ENCODE peak calls at places on chromosomes 11 and 22, in ten cellular contexts. S is transverse colon, H is IMR-90, I is PC-9, Y is endothelial cell of umbilical vein, N is fibroblast of lung, X is tibial nerve, W is heart right ventricle, O is mucosa of descending colon, D is right lobe of liver. Z is an unnamed sample.
A peak's percentile ranks its signal among the peaks of the same experiment; 100 is the strongest.

GRCh38 chr11:15288801-15289342 is 174.1 kb downstream of the INSC start:
- DNase-seq in S (no peak), H (no peak), I (no peak), Y (no peak), N (no peak), X (no peak), W (no peak), O (no peak), D (no peak), Z (no peak)

GRCh38 chr11:123672568-123672967 is 18.1 kb upstream of the SCN3B start:
- DNase-seq in S (no peak), H (no peak), I (no peak), Y (no peak), N (no peak), X (no peak), W (no peak), O (no peak), D (no peak), Z (no peak)

GRCh38 chr22:22520020-22520656 is at the start of gene ZNF280A:
- DNase-seq in S (no peak), H (no peak), I (no peak), Y (peak; percentile 7), N (no peak), X (peak; percentile 42), W (no peak), O (no peak), D (no peak), Z (no peak)

GRCh38 chr22:31284241-31284745 is 8.0 kb downstream of the PIK3IP1 start:
- DNase-seq in S (no peak), H (no peak), I (no peak), Y (no peak), N (no peak), X (no peak), W (no peak), O (peak; percentile 23), D (no peak), Z (no peak)

GRCh38 chr11:68200639-68201038 is 12.5 kb downstream of the KMT5B start:
- DNase-seq in S (no peak), H (peak; percentile 81), I (no peak), Y (no peak), N (peak; percentile 74), X (no peak), W (no peak), O (no peak), D (no peak), Z (no peak)

GRCh38 chr11:67452141-67452952 is at the start of gene GPR152:
- DNase-seq in S (no peak), H (no peak), I (no peak), Y (peak; percentile 32), N (no peak), X (no peak), W (no peak), O (no peak), D (no peak), Z (no peak)

GRCh38 chr22:50119169-50119767 is 29.5 kb downstream of the MOV10L1 start:
- DNase-seq in S (no peak), H (no peak), I (no peak), Y (no peak), N (no peak), X (no peak), W (no peak), O (no peak), D (no peak), Z (no peak)

GRCh38 chr11:134781335-134781970 is 369.4 kb upstream of the B3GAT1 start:
- DNase-seq in S (no peak), H (no peak), I (no peak), Y (no peak), N (no peak), X (no peak), W (no peak), O (no peak), D (no peak), Z (no peak)

GRCh38 chr22:23256986-23257888 is 76.9 kb downstream of the BCR start:
- DNase-seq in S (peak; percentile 64), H (no peak), I (no peak), Y (no peak), N (peak; percentile 51), X (peak; percentile 73), W (peak; percentile 74), O (peak; percentile 66), D (peak; percentile 83), Z (no peak)

GRCh38 chr11:9206496-9206895 is 58.7 kb downstream of the DENND5A start:
- DNase-seq in S (no peak), H (peak; percentile 78), I (no peak), Y (no peak), N (peak; percentile 28), X (no peak), W (no peak), O (no peak), D (no peak), Z (no peak)

GRCh38 chr11:106421673-106422292 is 344.3 kb downstream of the AASDHPPT start:
- DNase-seq in S (no peak), H (no peak), I (no peak), Y (no peak), N (no peak), X (no peak), W (no peak), O (no peak), D (no peak), Z (no peak)

GRCh38 chr22:24876700-24877099 is 69.8 kb downstream of the LHFPL7 start:
- DNase-seq in S (no peak), H (no peak), I (no peak), Y (no peak), N (no peak), X (no peak), W (no peak), O (no peak), D (no peak), Z (no peak)

GRCh38 chr11:64743591-64744543 is at the start of gene RASGRP2:
- DNase-seq in S (peak; percentile 84), H (no peak), I (no peak), Y (peak; percentile 30), N (no peak), X (peak; percentile 68), W (peak; percentile 90), O (peak; percentile 86), D (peak; percentile 88), Z (peak; percentile 80)

GRCh38 chr11:94129505-94130335 is 1.1 kb downstream of the PANX1 start:
- DNase-seq in S (peak; percentile 90), H (peak; percentile 39), I (no peak), Y (peak; percentile 28), N (peak; percentile 54), X (peak; percentile 48), W (peak; percentile 43), O (peak; percentile 92), D (no peak), Z (peak; percentile 91)

GRCh38 chr22:17845790-17846189 is 71.5 kb upstream of the BID start:
- DNase-seq in S (no peak), H (no peak), I (no peak), Y (no peak), N (no peak), X (no peak), W (peak; percentile 35), O (no peak), D (no peak), Z (no peak)

GRCh38 chr22:42991010-42991651 is 23.8 kb downstream of the PACSIN2 start:
- DNase-seq in S (peak; percentile 69), H (peak; percentile 91), I (peak; percentile 77), Y (no peak), N (peak; percentile 76), X (no peak), W (no peak), O (peak; percentile 62), D (no peak), Z (peak; percentile 76)

GRCh38 chr11:72236774-72237111 is 7.2 kb downstream of the PHOX2A start:
- DNase-seq in S (no peak), H (no peak), I (no peak), Y (no peak), N (no peak), X (no peak), W (no peak), O (no peak), D (no peak), Z (no peak)

GRCh38 chr11:72633068-72633467 is 41.2 kb downstream of the PDE2A start:
- DNase-seq in S (no peak), H (no peak), I (no peak), Y (no peak), N (no peak), X (no peak), W (no peak), O (no peak), D (no peak), Z (no peak)

GRCh38 chr22:27372969-27373670 is 428.4 kb downstream of the MN1 start:
- DNase-seq in S (peak; percentile 88), H (no peak), I (no peak), Y (peak; percentile 38), N (no peak), X (no peak), W (no peak), O (peak; percentile 88), D (no peak), Z (peak; percentile 83)

DNA sequence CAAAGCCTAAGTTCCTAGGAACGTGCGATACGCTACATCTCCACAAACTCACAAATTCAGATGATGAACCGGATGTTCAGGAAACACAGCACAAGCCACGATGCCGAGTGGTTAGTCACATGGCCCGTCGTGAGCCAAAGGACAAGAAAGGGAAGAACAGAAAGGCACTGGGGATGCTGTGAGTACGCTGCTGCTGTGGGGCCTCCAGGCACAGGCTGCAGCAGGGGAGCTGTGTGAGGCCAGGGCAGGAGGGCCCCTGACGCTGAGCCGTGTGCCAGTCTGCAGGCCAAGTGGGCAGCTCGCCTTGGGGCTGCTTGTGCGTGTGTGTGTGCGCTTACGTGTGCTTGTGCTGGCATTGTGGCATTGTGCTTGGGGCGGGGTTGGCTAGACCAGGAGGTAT is 89.4 kb downstream of the CTTN start:
- DNase-seq in S (no peak), H (no peak), I (no peak), Y (no peak), N (no peak), X (no peak), W (no peak), O (peak; percentile 5), D (peak; percentile 29), Z (no peak)
- H3K9me3 ChIP-seq in S (no peaks in the 10 kb centered on the region), H (peaks cover 10% of the 10 kb centered on the region), I (peaks cover 6% of the 10 kb centered on the region), Y (no peaks in the 10 kb centered on the region), N (no peaks in the 10 kb centered on the region), X (peaks cover 6% of the 10 kb centered on the region), W (no peaks in the 10 kb centered on the region), O (peaks cover 18% of the 10 kb centered on the region), D (no peaks in the 10 kb centered on the region), Z (no peaks in the 10 kb centered on the region)

GRCh38 chr11:57403176-57404147 is 13.0 kb upstream of the PRG2 start:
- DNase-seq in S (no peak), H (no peak), I (peak; percentile 25), Y (no peak), N (no peak), X (no peak), W (no peak), O (no peak), D (no peak), Z (no peak)
- H3K36me3 ChIP-seq in S (no peaks in the 10 kb centered on the region), H (peaks cover 10% of the 10 kb centered on the region), I (peaks cover 23% of the 10 kb centered on the region), Y (no peaks in the 10 kb centered on the region), N (peaks cover 8% of the 10 kb centered on the region), X (no peaks in the 10 kb centered on the region), W (peaks cover 15% of the 10 kb centered on the region), O (no peaks in the 10 kb centered on the region), D (peaks cover 14% of the 10 kb centered on the region), Z (peaks cover 9% of the 10 kb centered on the region)

GRCh38 chr22:47352920-47353700 is 590.7 kb downstream of the TBC1D22A start:
- DNase-seq in S (no peak), H (no peak), I (no peak), Y (no peak), N (no peak), X (no peak), W (no peak), O (no peak), D (peak; percentile 44), Z (no peak)
- H3K9me3 ChIP-seq in S (no peaks in the 10 kb centered on the region), H (peaks cover 7% of the 10 kb centered on the region), I (no peaks in the 10 kb centered on the region), Y (no peaks in the 10 kb centered on the region), N (no peaks in the 10 kb centered on the region), X (no peaks in the 10 kb centered on the region), W (no peaks in the 10 kb centered on the region), O (no peaks in the 10 kb centered on the region), D (no peaks in the 10 kb centered on the region), Z (no peaks in the 10 kb centered on the region)

GRCh38 chr11:78202733-78203167 is 14.0 kb downstream of the USP35 start:
- DNase-seq in S (no peak), H (no peak), I (no peak), Y (no peak), N (no peak), X (no peak), W (no peak), O (no peak), D (no peak), Z (no peak)
- H3K36me3 ChIP-seq in S (no peaks in the 10 kb centered on the region), H (peaks cover 51% of the 10 kb centered on the region), I (no peaks in the 10 kb centered on the region), Y (peaks cover 16% of the 10 kb centered on the region), N (peaks cover 19% of the 10 kb centered on the region), X (no peaks in the 10 kb centered on the region), W (peaks cover 66% of the 10 kb centered on the region), O (no peaks in the 10 kb centered on the region), D (peaks cover 4% of the 10 kb centered on the region), Z (peaks cover 33% of the 10 kb centered on the region)

Z was measured in Peyer's patch.